ENCODE peak calls at places on chromosomes 2 and 18, in eight cellular contexts. E, R, M, D, S, F, U and O are unnamed samples.

GRCh38 chr18:12121175-12122095 is 27.8 kb downstream of the ANKRD62 start:
- DNase-seq in E (no peak), R (no peak), M (no peak), D (no peak), S (no peak), F (peak), U (no peak), O (no peak)

GRCh38 chr18:6414118-6414722 is 491 bp downstream of the L3MBTL4 start:
- DNase-seq in E (no peak), R (peak), M (peak), D (no peak), S (no peak), F (no peak), U (no peak), O (peak)

GRCh38 chr2:231927566-231927890 is 1.3 kb upstream of the NPPC start:
- DNase-seq in E (no peak), R (no peak), M (no peak), D (no peak), S (no peak), F (no peak), U (no peak), O (no peak)

GRCh38 chr2:239935789-239936758 is 89.1 kb downstream of the NDUFA10 start:
- DNase-seq in E (no peak), R (no peak), M (no peak), D (no peak), S (no peak), F (no peak), U (no peak), O (no peak)

GRCh38 chr2:56155188-56155587 is 28.6 kb upstream of the CCDC85A start:
- DNase-seq in E (no peak), R (no peak), M (no peak), D (no peak), S (no peak), F (no peak), U (no peak), O (no peak)

GRCh38 chr2:231069379-231070054 is 12.8 kb downstream of the PSMD1 start:
- DNase-seq in E (peak), R (no peak), M (no peak), D (no peak), S (peak), F (no peak), U (no peak), O (no peak)

GRCh38 chr2:56763683-56764082 is 579.9 kb downstream of the CCDC85A start:
- DNase-seq in E (no peak), R (no peak), M (no peak), D (no peak), S (no peak), F (no peak), U (no peak), O (no peak)

GRCh38 chr2:36982467-36982866 is 16.1 kb upstream of the STRN start:
- DNase-seq in E (no peak), R (no peak), M (no peak), D (no peak), S (no peak), F (no peak), U (no peak), O (no peak)

GRCh38 chr2:229520582-229521221 is 193.7 kb downstream of the DNER start:
- DNase-seq in E (no peak), R (no peak), M (no peak), D (no peak), S (no peak), F (no peak), U (no peak), O (no peak)

GRCh38 chr2:193841389-193842150 is 1646.8 kb upstream of the TMEFF2 start:
- DNase-seq in E (no peak), R (no peak), M (no peak), D (no peak), S (peak), F (no peak), U (no peak), O (no peak)

GRCh38 chr2:144426981-144427479 is 92.9 kb downstream of the ZEB2 start:
- DNase-seq in E (peak), R (no peak), M (no peak), D (no peak), S (peak), F (no peak), U (no peak), O (no peak)

GRCh38 chr2:40554665-40555294 is 102.9 kb upstream of the SLC8A1 start:
- DNase-seq in E (no peak), R (peak), M (no peak), D (no peak), S (peak), F (peak), U (no peak), O (peak)

GRCh38 chr2:156339110-156339847 is 6.8 kb upstream of the NR4A2 start:
- DNase-seq in E (no peak), R (no peak), M (no peak), D (no peak), S (no peak), F (no peak), U (no peak), O (peak)

GRCh38 chr2:188142636-188143035 is 149.0 kb upstream of the GULP1 start:
- DNase-seq in E (no peak), R (no peak), M (no peak), D (no peak), S (peak), F (no peak), U (no peak), O (no peak)

GRCh38 chr2:72084584-72084976 is 63.1 kb downstream of the CYP26B1 start:
- DNase-seq in E (no peak), R (no peak), M (no peak), D (no peak), S (peak), F (no peak), U (no peak), O (no peak)

GRCh38 chr18:63079114-63079513 is 240.5 kb downstream of the BCL2 start:
- DNase-seq in E (no peak), R (no peak), M (no peak), D (no peak), S (no peak), F (peak), U (no peak), O (no peak)

GRCh38 chr18:9841752-9842151 is 44.0 kb upstream of the TXNDC2 start:
- DNase-seq in E (no peak), R (no peak), M (no peak), D (no peak), S (no peak), F (no peak), U (no peak), O (no peak)

GRCh38 chr2:219954331-219954730 is 326.9 kb downstream of the SLC4A3 start:
- DNase-seq in E (no peak), R (no peak), M (no peak), D (no peak), S (peak), F (no peak), U (no peak), O (no peak)

GRCh38 chr2:193584522-193584938 is 1389.8 kb upstream of the TMEFF2 start:
- DNase-seq in E (no peak), R (no peak), M (no peak), D (no peak), S (peak), F (peak), U (no peak), O (no peak)

GRCh38 chr2:190444954-190445353 is 36.8 kb downstream of the MFSD6 start:
- DNase-seq in E (no peak), R (no peak), M (no peak), D (no peak), S (no peak), F (no peak), U (no peak), O (no peak)

GRCh38 chr2:223580951-223581350 is 21.2 kb downstream of the SCG2 start:
- DNase-seq in E (no peak), R (peak), M (no peak), D (no peak), S (peak), F (no peak), U (no peak), O (peak)

GRCh38 chr2:56184500-56184996 is 758 bp downstream of the CCDC85A start:
- DNase-seq in E (no peak), R (no peak), M (no peak), D (peak), S (peak), F (no peak), U (no peak), O (no peak)

GRCh38 chr2:235596272-235596671 is 102.4 kb downstream of the AGAP1 start:
- DNase-seq in E (no peak), R (no peak), M (no peak), D (no peak), S (no peak), F (no peak), U (no peak), O (no peak)

GRCh38 chr18:51563401-51563800 is 365.9 kb upstream of the MEX3C start:
- DNase-seq in E (no peak), R (no peak), M (no peak), D (no peak), S (no peak), F (no peak), U (no peak), O (no peak)

GRCh38 chr2:178871536-178871935 is 64.3 kb upstream of the TTN start:
- DNase-seq in E (no peak), R (no peak), M (no peak), D (no peak), S (no peak), F (no peak), U (no peak), O (no peak)